ENCODE peak calls at places on chromosome 14, in nine cellular contexts. One of them, this sample, is unnamed.

GRCh38 chr14:26157517-26157916 is 440.3 kb downstream of the NOVA1 start:
- DNase-seq in A549: no peak
- DNase-seq in brain microvascular endothelial cell: no peak
- DNase-seq in choroid plexus epithelial cell: no peak
- DNase-seq in neural progenitor cell: no peak
- DNase-seq in fibroblast of mammary gland: no peak
- DNase-seq in OCI-LY7: no peak
- DNase-seq in cardiac fibroblast: no peak
- DNase-seq in IMR-90: no peak
- DNase-seq in this sample: no peak

GRCh38 chr14:85319998-85320397 is 209.9 kb upstream of the FLRT2 start:
- DNase-seq in OCI-LY7: no peak
- DNase-seq in fibroblast of mammary gland: peak
- DNase-seq in A549: no peak
- DNase-seq in cardiac fibroblast: peak
- DNase-seq in neural progenitor cell: no peak
- DNase-seq in brain microvascular endothelial cell: peak
- DNase-seq in IMR-90: peak
- DNase-seq in choroid plexus epithelial cell: peak
- DNase-seq in this sample: no peak

GRCh38 chr14:79510659-79511058 is 700.6 kb downstream of the DIO2 start:
- DNase-seq in IMR-90: peak
- DNase-seq in neural progenitor cell: no peak
- DNase-seq in brain microvascular endothelial cell: peak
- DNase-seq in fibroblast of mammary gland: peak
- DNase-seq in A549: no peak
- DNase-seq in OCI-LY7: no peak
- DNase-seq in choroid plexus epithelial cell: peak
- DNase-seq in cardiac fibroblast: peak
- DNase-seq in this sample: peak

GRCh38 chr14:90624228-90624627 is 192.0 kb downstream of the TTC7B start:
- DNase-seq in A549: no peak
- DNase-seq in cardiac fibroblast: no peak
- DNase-seq in IMR-90: peak
- DNase-seq in choroid plexus epithelial cell: peak
- DNase-seq in fibroblast of mammary gland: peak
- DNase-seq in brain microvascular endothelial cell: no peak
- DNase-seq in neural progenitor cell: no peak
- DNase-seq in OCI-LY7: no peak
- DNase-seq in this sample: no peak

GRCh38 chr14:77290705-77291104 is 19.7 kb upstream of the NGB start:
- DNase-seq in fibroblast of mammary gland: no peak
- DNase-seq in cardiac fibroblast: no peak
- DNase-seq in IMR-90: peak
- DNase-seq in A549: no peak
- DNase-seq in choroid plexus epithelial cell: peak
- DNase-seq in neural progenitor cell: no peak
- DNase-seq in OCI-LY7: peak
- DNase-seq in brain microvascular endothelial cell: peak
- DNase-seq in this sample: no peak

GRCh38 chr14:72236629-72237028 is 304.4 kb downstream of the RGS6 start:
- DNase-seq in fibroblast of mammary gland: no peak
- DNase-seq in brain microvascular endothelial cell: no peak
- DNase-seq in A549: no peak
- DNase-seq in cardiac fibroblast: no peak
- DNase-seq in OCI-LY7: no peak
- DNase-seq in choroid plexus epithelial cell: no peak
- DNase-seq in IMR-90: no peak
- DNase-seq in neural progenitor cell: no peak
- DNase-seq in this sample: no peak

GRCh38 chr14:25116607-25117006 is 66.7 kb upstream of the STXBP6 start:
- DNase-seq in OCI-LY7: no peak
- DNase-seq in cardiac fibroblast: peak
- DNase-seq in choroid plexus epithelial cell: peak
- DNase-seq in A549: no peak
- DNase-seq in neural progenitor cell: no peak
- DNase-seq in fibroblast of mammary gland: no peak
- DNase-seq in IMR-90: no peak
- DNase-seq in brain microvascular endothelial cell: no peak
- DNase-seq in this sample: no peak

GRCh38 chr14:74135386-74135785 is 50.6 kb downstream of the LIN52 start:
- DNase-seq in brain microvascular endothelial cell: peak
- DNase-seq in cardiac fibroblast: peak
- DNase-seq in A549: no peak
- DNase-seq in choroid plexus epithelial cell: peak
- DNase-seq in fibroblast of mammary gland: peak
- DNase-seq in neural progenitor cell: no peak
- DNase-seq in OCI-LY7: no peak
- DNase-seq in IMR-90: peak
- DNase-seq in this sample: peak

GRCh38 chr14:63852271-63852816 is 460 bp upstream of the SYNE2 start:
- DNase-seq in choroid plexus epithelial cell: peak
- DNase-seq in A549: no peak
- DNase-seq in neural progenitor cell: no peak
- DNase-seq in OCI-LY7: no peak
- DNase-seq in brain microvascular endothelial cell: no peak
- DNase-seq in IMR-90: peak
- DNase-seq in fibroblast of mammary gland: no peak
- DNase-seq in cardiac fibroblast: peak
- DNase-seq in this sample: no peak

GRCh38 chr14:92409069-92409468 is 86.1 kb downstream of the SLC24A4 start:
- DNase-seq in neural progenitor cell: no peak
- DNase-seq in fibroblast of mammary gland: peak
- DNase-seq in cardiac fibroblast: peak
- DNase-seq in choroid plexus epithelial cell: no peak
- DNase-seq in OCI-LY7: no peak
- DNase-seq in A549: no peak
- DNase-seq in IMR-90: no peak
- DNase-seq in brain microvascular endothelial cell: no peak
- DNase-seq in this sample: no peak

GRCh38 chr14:49828640-49829039 is 23.9 kb downstream of the NEMF start:
- DNase-seq in brain microvascular endothelial cell: no peak
- DNase-seq in OCI-LY7: no peak
- DNase-seq in A549: no peak
- DNase-seq in fibroblast of mammary gland: no peak
- DNase-seq in neural progenitor cell: no peak
- DNase-seq in choroid plexus epithelial cell: no peak
- DNase-seq in IMR-90: no peak
- DNase-seq in cardiac fibroblast: no peak
- DNase-seq in this sample: no peak

GRCh38 chr14:72559669-72560068 is 334.2 kb downstream of the DPF3 start:
- DNase-seq in neural progenitor cell: no peak
- DNase-seq in OCI-LY7: no peak
- DNase-seq in IMR-90: no peak
- DNase-seq in A549: no peak
- DNase-seq in fibroblast of mammary gland: no peak
- DNase-seq in brain microvascular endothelial cell: no peak
- DNase-seq in cardiac fibroblast: no peak
- DNase-seq in choroid plexus epithelial cell: no peak
- DNase-seq in this sample: no peak

GRCh38 chr14:74169906-74170305 is 69.3 kb upstream of the VSX2 start:
- DNase-seq in choroid plexus epithelial cell: no peak
- DNase-seq in OCI-LY7: no peak
- DNase-seq in neural progenitor cell: no peak
- DNase-seq in brain microvascular endothelial cell: no peak
- DNase-seq in fibroblast of mammary gland: no peak
- DNase-seq in cardiac fibroblast: no peak
- DNase-seq in A549: no peak
- DNase-seq in IMR-90: no peak
- DNase-seq in this sample: no peak

GRCh38 chr14:104773505-104774452 is 20.8 kb downstream of the SIVA1 start:
- DNase-seq in A549: no peak
- DNase-seq in fibroblast of mammary gland: no peak
- DNase-seq in brain microvascular endothelial cell: no peak
- DNase-seq in IMR-90: no peak
- DNase-seq in cardiac fibroblast: no peak
- DNase-seq in choroid plexus epithelial cell: no peak
- DNase-seq in neural progenitor cell: no peak
- DNase-seq in OCI-LY7: no peak
- DNase-seq in this sample: no peak

GRCh38 chr14:100323942-100324307 is 786 bp downstream of the SLC25A47 start:
- DNase-seq in cardiac fibroblast: no peak
- DNase-seq in IMR-90: no peak
- DNase-seq in neural progenitor cell: no peak
- DNase-seq in brain microvascular endothelial cell: no peak
- DNase-seq in fibroblast of mammary gland: no peak
- DNase-seq in A549: no peak
- DNase-seq in choroid plexus epithelial cell: no peak
- DNase-seq in OCI-LY7: no peak
- DNase-seq in this sample: no peak

DNA sequence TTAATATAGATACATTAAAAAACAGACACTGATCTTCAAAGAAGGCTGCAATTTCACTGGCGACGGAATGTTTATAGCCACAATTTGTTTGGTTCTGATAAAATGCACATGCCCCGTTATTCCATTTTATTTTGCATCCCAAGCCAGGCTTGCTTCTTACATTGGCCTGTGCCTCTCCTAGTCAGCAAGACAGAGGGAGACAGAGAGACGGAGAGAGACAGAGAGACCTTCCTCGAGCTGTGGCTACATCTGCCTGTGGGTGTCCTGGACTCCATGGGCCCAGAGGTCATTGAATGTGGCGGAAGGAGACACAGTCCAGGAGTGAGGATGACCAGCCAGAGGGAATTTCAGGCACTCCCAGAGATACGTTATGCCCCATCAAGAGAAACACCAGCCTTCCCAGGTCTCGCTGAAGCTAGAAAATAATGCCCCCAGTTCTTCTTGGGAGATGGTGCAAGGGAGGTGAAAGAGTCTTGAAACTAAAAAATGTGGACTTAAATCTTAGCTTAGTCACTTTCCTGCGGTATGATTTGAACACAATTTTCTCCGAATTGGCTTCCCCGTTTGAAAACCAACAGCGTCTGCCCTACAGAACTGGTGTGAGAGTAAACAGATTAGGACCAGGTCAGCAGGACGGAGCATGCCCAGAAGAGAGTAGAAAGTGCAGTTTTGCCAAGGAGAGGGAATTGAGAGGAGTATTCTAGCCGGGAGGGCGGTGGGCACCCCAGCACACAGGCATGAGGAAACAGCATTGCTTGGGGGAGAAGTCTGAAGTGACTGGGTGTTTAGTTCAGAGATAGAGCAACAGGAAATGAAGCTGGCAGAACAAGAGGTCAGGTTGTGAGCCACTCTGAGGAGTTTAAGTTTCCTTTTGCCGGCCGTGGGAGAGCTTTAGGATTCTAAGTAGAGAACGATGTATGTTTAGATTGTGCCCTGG is 926.9 kb downstream of the VRK1 start:
- DNase-seq in IMR-90: no peak
- DNase-seq in fibroblast of mammary gland: no peak
- DNase-seq in OCI-LY7: no peak
- DNase-seq in choroid plexus epithelial cell: no peak
- DNase-seq in brain microvascular endothelial cell: no peak
- DNase-seq in neural progenitor cell: no peak
- DNase-seq in cardiac fibroblast: no peak
- DNase-seq in A549: no peak
- DNase-seq in this sample: no peak
- H3K4me3 ChIP-seq in IMR-90: no peak
- H3K4me3 ChIP-seq in fibroblast of mammary gland: no peak
- H3K4me3 ChIP-seq in OCI-LY7: no peak
- H3K4me3 ChIP-seq in choroid plexus epithelial cell: no peak
- H3K4me3 ChIP-seq in brain microvascular endothelial cell: no peak
- H3K4me3 ChIP-seq in neural progenitor cell: no peak
- H3K4me3 ChIP-seq in cardiac fibroblast: no peak
- H3K4me3 ChIP-seq in A549: no peak
- H3K4me3 ChIP-seq in this sample: no peak

DNA sequence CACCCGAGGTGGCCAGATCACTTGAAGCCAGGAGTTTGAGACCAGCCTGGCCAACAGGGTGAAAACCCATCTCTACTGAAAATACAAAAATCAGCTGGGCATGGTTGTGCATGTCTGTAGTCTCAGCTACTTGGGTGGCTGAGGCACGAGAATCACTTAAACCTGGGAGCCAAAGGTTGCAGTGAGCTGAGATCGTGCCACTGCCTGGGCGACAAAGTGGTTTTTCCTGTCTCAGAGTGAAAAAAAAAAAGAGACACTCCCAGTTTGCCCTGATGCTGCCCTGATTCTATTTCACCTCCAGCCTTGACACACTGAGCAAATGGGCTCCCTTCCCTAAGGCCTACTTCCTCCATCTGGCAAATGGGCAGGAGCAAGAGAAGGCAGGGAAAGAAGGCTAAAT is 28.5 kb upstream of the PLEK2 start:
- DNase-seq in IMR-90: no peak
- DNase-seq in choroid plexus epithelial cell: no peak
- DNase-seq in cardiac fibroblast: no peak
- DNase-seq in fibroblast of mammary gland: no peak
- DNase-seq in neural progenitor cell: no peak
- DNase-seq in brain microvascular endothelial cell: no peak
- DNase-seq in A549: no peak
- DNase-seq in OCI-LY7: no peak
- DNase-seq in this sample: no peak
- TF ChIP-seq CTCF in IMR-90: no peak
- TF ChIP-seq CTCF in choroid plexus epithelial cell: no peak
- TF ChIP-seq CTCF in cardiac fibroblast: no peak
- TF ChIP-seq CTCF in fibroblast of mammary gland: no peak
- TF ChIP-seq CTCF in neural progenitor cell: no peak
- TF ChIP-seq CTCF in brain microvascular endothelial cell: no peak
- TF ChIP-seq CTCF in A549: no peak
- TF ChIP-seq CTCF in OCI-LY7: no peak
- TF ChIP-seq CTCF in this sample: no peak

GRCh38 chr14:35532783-35533356 is 1.1 kb upstream of the INSM2 start:
- DNase-seq in cardiac fibroblast: peak
- DNase-seq in IMR-90: no peak
- DNase-seq in OCI-LY7: no peak
- DNase-seq in neural progenitor cell: no peak
- DNase-seq in choroid plexus epithelial cell: no peak
- DNase-seq in brain microvascular endothelial cell: no peak
- DNase-seq in A549: no peak
- DNase-seq in fibroblast of mammary gland: no peak
- DNase-seq in this sample: no peak
- H3K4me3 ChIP-seq in cardiac fibroblast: peak
- H3K4me3 ChIP-seq in IMR-90: peak
- H3K4me3 ChIP-seq in OCI-LY7: peak
- H3K4me3 ChIP-seq in neural progenitor cell: peak
- H3K4me3 ChIP-seq in choroid plexus epithelial cell: peak
- H3K4me3 ChIP-seq in brain microvascular endothelial cell: peak
- H3K4me3 ChIP-seq in A549: peak
- H3K4me3 ChIP-seq in fibroblast of mammary gland: peak
- H3K4me3 ChIP-seq in this sample: peak

DNA sequence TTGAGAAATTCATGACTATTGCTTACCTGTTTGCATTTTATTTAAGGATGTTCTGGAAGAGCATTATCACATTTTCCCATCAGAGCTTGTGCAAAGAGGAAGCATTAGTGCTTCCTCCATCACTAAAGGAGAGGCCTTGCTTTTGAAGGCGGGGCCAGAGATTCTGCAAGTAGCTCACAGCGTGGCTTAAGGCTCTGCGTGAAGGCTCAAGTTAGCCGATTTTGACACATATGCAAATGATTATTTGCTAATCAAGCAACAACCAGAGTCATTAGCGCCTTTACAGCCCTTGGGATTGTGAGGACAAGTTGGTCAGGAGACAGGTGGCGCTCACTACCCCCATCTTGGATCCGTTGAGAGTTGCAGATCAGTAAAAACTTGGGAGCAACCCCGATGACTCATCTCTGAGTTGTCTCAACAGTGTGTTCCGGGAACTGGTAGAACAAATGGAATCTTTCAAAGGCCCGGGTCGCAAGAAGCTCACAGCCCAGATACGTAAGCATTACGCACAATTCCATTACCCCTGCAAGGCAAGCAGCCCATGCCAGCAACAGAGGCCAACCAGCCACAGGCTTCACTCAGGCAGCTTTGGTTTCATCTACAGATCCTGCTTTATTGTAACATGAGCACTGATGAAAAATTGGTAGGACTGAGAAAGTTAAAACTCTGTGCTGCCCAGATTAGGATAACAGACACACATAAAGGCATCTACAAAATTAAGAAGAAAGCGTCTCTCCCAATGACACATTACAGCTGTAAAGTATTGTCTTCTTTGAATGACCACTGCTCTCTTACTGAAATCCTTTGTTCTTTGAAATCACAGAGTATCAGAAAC is 34.9 kb upstream of the SPTSSA start:
- DNase-seq in brain microvascular endothelial cell: peak
- DNase-seq in A549: peak
- DNase-seq in IMR-90: peak
- DNase-seq in neural progenitor cell: peak
- DNase-seq in cardiac fibroblast: peak
- DNase-seq in OCI-LY7: no peak
- DNase-seq in choroid plexus epithelial cell: peak
- DNase-seq in fibroblast of mammary gland: peak
- DNase-seq in this sample: peak
- TF ChIP-seq CTCF in brain microvascular endothelial cell: peak
- TF ChIP-seq CTCF in A549: peak
- TF ChIP-seq CTCF in IMR-90: peak
- TF ChIP-seq CTCF in neural progenitor cell: peak
- TF ChIP-seq CTCF in cardiac fibroblast: peak
- TF ChIP-seq CTCF in OCI-LY7: no peak
- TF ChIP-seq CTCF in choroid plexus epithelial cell: peak
- TF ChIP-seq CTCF in fibroblast of mammary gland: peak
- TF ChIP-seq CTCF in this sample: peak

This sample was measured in AG09309.